ENCODE peak calls at places on chromosomes 13 and 19, in four cellular contexts. L, T, Z and S are unnamed samples.

GRCh38 chr19:3494559-3494958 is 5.9 kb downstream of the DOHH start:
- DNase-seq in L (no peak), T (no peak), Z (no peak), S (no peak)

GRCh38 chr13:101706651-101707050 is 254.2 kb downstream of the ITGBL1 start:
- DNase-seq in L (no peak), T (no peak), Z (peak; percentile 4), S (no peak)

GRCh38 chr19:52217576-52217975 is 27.7 kb downstream of the PPP2R1A start:
- DNase-seq in L (no peak), T (no peak), Z (no peak), S (no peak)

GRCh38 chr13:87671031-87671823 is at the start of gene SLITRK5:
- DNase-seq in L (no peak), T (no peak), Z (peak; percentile 3), S (no peak)

GRCh38 chr13:54950546-54950945 is 1921.9 kb downstream of the OLFM4 start:
- DNase-seq in L (no peak), T (no peak), Z (no peak), S (no peak)

GRCh38 chr19:2330632-2331284 is 2.3 kb downstream of the SPPL2B start:
- DNase-seq in L (no peak), T (no peak), Z (peak; percentile 68), S (no peak)

GRCh38 chr19:48341006-48341405 is 15.7 kb downstream of the EMP3 start:
- DNase-seq in L (no peak), T (no peak), Z (no peak), S (no peak)

GRCh38 chr19:41617941-41618730 is 8.7 kb downstream of the CEACAM4 start:
- DNase-seq in L (no peak), T (no peak), Z (no peak), S (no peak)

GRCh38 chr19:31066385-31066784 is 282.9 kb downstream of the TSHZ3 start:
- DNase-seq in L (no peak), T (no peak), Z (no peak), S (no peak)

GRCh38 chr19:17041994-17042393 is 15.4 kb upstream of the CPAMD8 start:
- DNase-seq in L (no peak), T (no peak), Z (no peak), S (no peak)

GRCh38 chr19:33194527-33194883 is 375 bp downstream of the LRP3 start:
- DNase-seq in L (no peak), T (no peak), Z (no peak), S (no peak)

GRCh38 chr13:108777421-108778420 is 148.3 kb downstream of the MYO16 start:
- DNase-seq in L (no peak), T (peak; percentile 50), Z (peak; percentile 3), S (peak; percentile 71)

GRCh38 chr19:58317481-58318072 is 9.2 kb upstream of the ZSCAN22 start:
- DNase-seq in L (no peak), T (no peak), Z (no peak), S (no peak)

GRCh38 chr13:28318418-28318995 is 176.4 kb downstream of the FLT1 start:
- DNase-seq in L (no peak), T (no peak), Z (no peak), S (no peak)

GRCh38 chr19:28426902-28427232 is 786.1 kb downstream of the UQCRFS1 start:
- DNase-seq in L (no peak), T (no peak), Z (no peak), S (peak; percentile 48)

GRCh38 chr19:38975861-38976271 is 324 bp upstream of the FBXO17 start:
- DNase-seq in L (no peak), T (no peak), Z (peak; percentile 60), S (no peak)

GRCh38 chr13:95643009-95643408 is 1.5 kb downstream of the DZIP1 start:
- DNase-seq in L (no peak), T (no peak), Z (no peak), S (no peak)

GRCh38 chr13:107370036-107370785 is 802.3 kb upstream of the ARGLU1 start:
- DNase-seq in L (no peak), T (no peak), Z (no peak), S (no peak)

GRCh38 chr13:73075546-73075945 is 16.7 kb downstream of the KLF5 start:
- DNase-seq in L (no peak), T (no peak), Z (no peak), S (no peak)

GRCh38 chr19:6925801-6926751 is 38.7 kb downstream of the ADGRE1 start:
- DNase-seq in L (peak; percentile 68), T (no peak), Z (no peak), S (no peak)

GRCh38 chr19:46728693-46729339 is 11.9 kb upstream of the PRKD2 start:
- DNase-seq in L (no peak), T (no peak), Z (peak; percentile 27), S (no peak)

GRCh38 chr19:6586726-6587092 is 4.2 kb downstream of the CD70 start:
- DNase-seq in L (no peak), T (no peak), Z (no peak), S (no peak)

GRCh38 chr19:28534740-28535351 is 678.1 kb downstream of the UQCRFS1 start:
- DNase-seq in L (no peak), T (no peak), Z (no peak), S (no peak)

GRCh38 chr13:20190481-20191310 is 2.0 kb downstream of the GJB2 start:
- DNase-seq in L (no peak), T (no peak), Z (no peak), S (no peak)

GRCh38 chr19:8392017-8392591 is 1.9 kb downstream of the RAB11B start:
- DNase-seq in L (no peak), T (no peak), Z (no peak), S (no peak)

GRCh38 chr19:41793414-41793727 is 3.0 kb upstream of the CEACAM3 start:
- DNase-seq in L (no peak), T (no peak), Z (no peak), S (no peak)

GRCh38 chr13:44906758-44907157 is 82.5 kb downstream of the NUFIP1 start:
- DNase-seq in L (no peak), T (no peak), Z (no peak), S (no peak)

GRCh38 chr19:35911790-35912189 is 3.7 kb upstream of the TYROBP start:
- DNase-seq in L (no peak), T (no peak), Z (no peak), S (no peak)

GRCh38 chr13:111398715-111399299 is 78.4 kb downstream of the TEX29 start:
- DNase-seq in L (no peak), T (no peak), Z (peak; percentile 64), S (no peak)

GRCh38 chr13:111398196-111398595 is 77.8 kb downstream of the TEX29 start:
- DNase-seq in L (no peak), T (no peak), Z (no peak), S (no peak)

GRCh38 chr13:111399776-111400505 is 79.5 kb downstream of the TEX29 start:
- DNase-seq in L (no peak), T (no peak), Z (no peak), S (no peak)

GRCh38 chr13:111401151-111401550 is 80.7 kb downstream of the TEX29 start:
- DNase-seq in L (no peak), T (no peak), Z (no peak), S (no peak)

DNA sequence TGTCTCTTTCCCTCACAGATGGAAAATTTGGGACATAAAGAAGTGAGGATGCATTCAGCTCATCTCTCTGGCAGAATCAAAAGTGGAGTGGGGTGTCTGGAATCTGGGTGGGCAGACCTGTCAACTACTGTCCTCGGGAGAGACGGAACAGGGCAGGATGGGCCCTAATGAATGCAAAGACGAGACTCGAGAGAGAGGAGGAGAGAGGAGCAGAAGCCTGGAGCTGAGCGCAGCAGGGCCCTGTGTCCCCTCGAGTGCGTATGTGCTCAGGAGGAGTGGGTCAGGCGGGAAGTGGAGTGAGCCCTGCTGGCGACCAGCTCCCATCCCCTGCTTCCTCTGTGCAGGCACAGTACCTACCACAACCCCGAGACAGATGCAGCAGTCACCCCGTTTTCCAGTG is 78.9 kb downstream of the TEX29 start:
- DNase-seq in L (no peak), T (no peak), Z (no peak), S (no peak)
- TF ChIP-seq ZNF274 in L (no peak), T (no peak), Z (no peak), S (no peak)

GRCh38 chr13:99972190-99972731 is 694 bp upstream of the ZIC5 start:
- DNase-seq in L (no peak), T (no peak), Z (no peak), S (no peak)

GRCh38 chr13:99969934-99970760 is 1.4 kb downstream of the ZIC5 start:
- DNase-seq in L (no peak), T (no peak), Z (peak; percentile 57), S (no peak)

GRCh38 chr13:99973163-99973785 is 1.7 kb upstream of the ZIC5 start:
- DNase-seq in L (no peak), T (no peak), Z (no peak), S (no peak)

GRCh38 chr13:99970761-99971575 is 599 bp downstream of the ZIC5 start:
- DNase-seq in L (no peak), T (no peak), Z (no peak), S (no peak)

DNA sequence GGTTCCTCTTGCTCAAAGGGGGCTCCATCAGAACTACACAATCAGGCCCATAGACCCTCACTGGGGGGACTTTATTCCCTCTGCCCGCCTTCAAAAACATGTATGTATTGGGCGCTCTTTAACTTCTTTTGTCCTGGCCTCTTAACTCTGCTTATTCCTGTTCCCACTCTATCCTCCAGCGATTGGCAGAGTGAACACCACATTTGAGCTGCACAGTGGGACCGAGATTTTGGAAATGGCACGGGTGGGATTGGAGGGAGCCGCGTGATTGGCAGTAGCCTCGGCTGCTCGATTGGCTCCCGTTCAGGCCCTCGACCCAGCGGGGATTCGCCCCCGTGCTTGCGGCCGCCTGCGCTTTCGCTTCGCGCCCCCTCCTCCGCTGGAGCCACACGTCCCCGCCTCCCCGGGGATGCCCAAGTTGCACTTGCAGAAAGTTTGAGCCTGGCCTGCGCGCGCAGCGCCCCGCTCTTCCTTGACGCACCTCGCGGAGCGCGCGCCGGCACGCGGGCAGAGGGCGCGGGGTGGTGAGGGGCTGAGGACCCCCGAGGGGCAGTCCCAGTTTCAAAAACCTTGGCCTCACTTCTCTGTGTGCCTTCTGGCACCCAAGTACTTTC is at the start of gene ZIC5:
- DNase-seq in L (no peak), T (peak; percentile 84), Z (no peak), S (no peak)
- H3K4me3 ChIP-seq in L (no peak within 1 kb of the TSS), T (peak within 1 kb of the TSS; percentile 79), Z (peak within 1 kb of the TSS; percentile 50), S (peak within 1 kb of the TSS; percentile 57)

DNA sequence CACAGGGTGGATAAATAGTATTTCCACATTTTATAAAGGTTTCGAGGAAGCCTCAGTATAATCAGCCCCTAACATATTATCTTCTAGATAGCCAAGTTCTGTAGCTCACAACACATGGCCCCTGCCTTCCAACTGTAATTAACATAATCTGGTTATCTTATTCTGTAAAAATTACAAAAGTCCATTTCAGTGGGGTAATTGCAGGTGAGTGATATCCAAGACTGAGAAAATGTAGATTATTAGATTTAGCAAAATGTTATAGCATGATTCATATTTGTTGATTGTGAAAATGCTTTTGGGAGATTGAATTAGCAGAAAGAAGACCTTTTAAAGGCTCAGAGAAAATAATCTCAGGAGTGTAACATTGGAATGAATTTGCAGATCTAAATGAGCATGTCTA is 168.3 kb upstream of the GPC6 start:
- DNase-seq in L (no peak), T (no peak), Z (no peak), S (no peak)
- TF ChIP-seq SUZ12 in L (no peak), T (no peak), Z (no peak), S (no peak)

DNA sequence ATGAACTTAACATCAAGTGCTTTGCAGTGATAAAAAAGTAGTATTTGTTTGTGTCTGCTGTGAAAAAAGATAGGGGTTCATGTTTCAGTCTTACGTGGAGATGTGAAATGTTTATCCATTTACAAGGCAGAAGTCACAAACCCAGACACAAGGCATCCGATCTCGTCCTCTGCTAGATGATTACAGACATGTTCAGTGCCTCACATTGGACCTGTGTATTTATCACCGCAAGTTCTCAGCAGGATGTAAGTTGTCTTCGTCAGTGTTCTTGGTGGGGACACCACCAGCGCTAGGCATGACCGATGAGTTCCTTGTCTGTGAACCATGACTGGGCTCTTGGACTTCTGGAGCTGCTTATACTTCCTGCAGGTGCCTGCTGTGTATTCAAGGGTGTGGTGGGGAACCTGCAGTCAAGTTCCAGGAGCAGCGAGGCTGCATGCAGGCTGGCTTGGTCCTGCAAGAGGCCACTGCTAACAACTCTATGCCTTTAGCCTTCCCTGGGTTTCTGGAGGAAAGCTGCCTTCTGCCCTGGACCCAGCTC is 105.4 kb downstream of the URI1 start:
- DNase-seq in L (no peak), T (no peak), Z (no peak), S (no peak)
- TF ChIP-seq ZNF274 in L (no peak), T (no peak), Z (no peak), S (no peak)